ENCODE peak calls at places on chromosomes 12 and 14, in five cellular contexts. One of them, this sample, is unnamed.

GRCh38 chr14:99733551-99734405 is 49.7 kb downstream of the CYP46A1 start:
- DNase-seq in psoas muscle: peak
- DNase-seq in tibial nerve: no peak
- DNase-seq in bronchial epithelial cell: no peak
- DNase-seq in fibroblast of lung: no peak
- DNase-seq in this sample: no peak

GRCh38 chr12:24608637-24609285 is 340.1 kb downstream of the BCAT1 start:
- DNase-seq in tibial nerve: no peak
- DNase-seq in bronchial epithelial cell: no peak
- DNase-seq in psoas muscle: no peak
- DNase-seq in fibroblast of lung: no peak
- DNase-seq in this sample: no peak

GRCh38 chr12:130177615-130178014 is 15.4 kb downstream of the FZD10 start:
- DNase-seq in psoas muscle: no peak
- DNase-seq in fibroblast of lung: no peak
- DNase-seq in bronchial epithelial cell: no peak
- DNase-seq in tibial nerve: no peak
- DNase-seq in this sample: no peak

GRCh38 chr14:63286071-63286470 is 32.7 kb downstream of the GPHB5 start:
- DNase-seq in tibial nerve: no peak
- DNase-seq in bronchial epithelial cell: no peak
- DNase-seq in fibroblast of lung: no peak
- DNase-seq in psoas muscle: no peak
- DNase-seq in this sample: no peak

GRCh38 chr14:68564826-68565760 is 227.8 kb downstream of the ZFP36L1 start:
- DNase-seq in bronchial epithelial cell: no peak
- DNase-seq in psoas muscle: no peak
- DNase-seq in tibial nerve: no peak
- DNase-seq in fibroblast of lung: no peak
- DNase-seq in this sample: peak

GRCh38 chr12:54749191-54749818 is 101.1 kb upstream of the DCD start:
- DNase-seq in fibroblast of lung: peak
- DNase-seq in bronchial epithelial cell: peak
- DNase-seq in tibial nerve: peak
- DNase-seq in psoas muscle: no peak
- DNase-seq in this sample: peak

GRCh38 chr12:80648866-80649265 is 58.6 kb upstream of the MYF6 start:
- DNase-seq in fibroblast of lung: peak
- DNase-seq in bronchial epithelial cell: peak
- DNase-seq in psoas muscle: no peak
- DNase-seq in tibial nerve: no peak
- DNase-seq in this sample: peak

GRCh38 chr12:31736472-31736871 is 7.7 kb upstream of the AMN1 start:
- DNase-seq in psoas muscle: no peak
- DNase-seq in bronchial epithelial cell: peak
- DNase-seq in fibroblast of lung: peak
- DNase-seq in tibial nerve: no peak
- DNase-seq in this sample: peak

GRCh38 chr14:100955201-100955600 is 51.7 kb upstream of the RTL1 start:
- DNase-seq in psoas muscle: no peak
- DNase-seq in bronchial epithelial cell: peak
- DNase-seq in fibroblast of lung: peak
- DNase-seq in tibial nerve: no peak
- DNase-seq in this sample: no peak

GRCh38 chr12:14928946-14929345 is 9.4 kb downstream of the ERP27 start:
- DNase-seq in bronchial epithelial cell: peak
- DNase-seq in tibial nerve: no peak
- DNase-seq in fibroblast of lung: no peak
- DNase-seq in psoas muscle: no peak
- DNase-seq in this sample: peak

DNA sequence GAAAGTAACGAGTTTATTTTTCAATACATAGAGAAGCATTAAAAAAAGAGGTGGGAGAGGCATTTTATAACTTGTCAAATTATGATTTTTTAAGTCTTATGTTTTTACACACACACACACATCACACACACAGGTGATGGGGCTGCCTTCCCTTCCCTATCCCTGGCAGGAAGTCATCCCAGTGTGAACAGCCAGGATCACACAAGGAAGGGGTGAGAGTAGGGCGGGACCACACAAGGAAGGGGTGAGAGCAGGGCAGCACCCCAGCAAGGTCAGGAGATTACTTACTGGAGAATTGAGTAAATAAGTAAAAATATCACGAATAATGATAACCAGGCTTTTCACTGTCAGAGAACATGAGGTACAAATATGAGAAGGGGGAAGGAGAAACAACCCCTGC is 372.6 kb downstream of the SEC23A start:
- DNase-seq in psoas muscle: no peak
- DNase-seq in tibial nerve: no peak
- DNase-seq in bronchial epithelial cell: no peak
- DNase-seq in fibroblast of lung: no peak
- DNase-seq in this sample: no peak
- TF ChIP-seq CTCF in psoas muscle: no peak
- TF ChIP-seq CTCF in tibial nerve: no peak
- TF ChIP-seq CTCF in bronchial epithelial cell: no peak
- TF ChIP-seq CTCF in fibroblast of lung: no peak
- TF ChIP-seq CTCF in this sample: no peak

GRCh38 chr14:77582511-77582910 is 33.9 kb downstream of the SPTLC2 start:
- DNase-seq in tibial nerve: no peak
- DNase-seq in fibroblast of lung: no peak
- DNase-seq in psoas muscle: no peak
- DNase-seq in bronchial epithelial cell: no peak
- DNase-seq in this sample: no peak
- H3K4me3 ChIP-seq in tibial nerve: no peak
- H3K4me3 ChIP-seq in fibroblast of lung: no peak
- H3K4me3 ChIP-seq in psoas muscle: no peak
- H3K4me3 ChIP-seq in bronchial epithelial cell: no peak
- H3K4me3 ChIP-seq in this sample: no peak

GRCh38 chr12:119322324-119322723 is 12.2 kb upstream of the CCDC60 start:
- DNase-seq in bronchial epithelial cell: no peak
- DNase-seq in psoas muscle: no peak
- DNase-seq in fibroblast of lung: no peak
- DNase-seq in tibial nerve: no peak
- DNase-seq in this sample: no peak

GRCh38 chr12:119320678-119321077 is 13.9 kb upstream of the CCDC60 start:
- DNase-seq in tibial nerve: no peak
- DNase-seq in bronchial epithelial cell: no peak
- DNase-seq in psoas muscle: no peak
- DNase-seq in fibroblast of lung: no peak
- DNase-seq in this sample: no peak

GRCh38 chr12:119319638-119320037 is 14.9 kb upstream of the CCDC60 start:
- DNase-seq in tibial nerve: no peak
- DNase-seq in fibroblast of lung: no peak
- DNase-seq in psoas muscle: no peak
- DNase-seq in bronchial epithelial cell: no peak
- DNase-seq in this sample: no peak

GRCh38 chr12:119314290-119314689 is 20.2 kb upstream of the CCDC60 start:
- DNase-seq in psoas muscle: no peak
- DNase-seq in fibroblast of lung: no peak
- DNase-seq in bronchial epithelial cell: no peak
- DNase-seq in tibial nerve: no peak
- DNase-seq in this sample: no peak

GRCh38 chr12:119318811-119319210 is 15.7 kb upstream of the CCDC60 start:
- DNase-seq in psoas muscle: no peak
- DNase-seq in fibroblast of lung: no peak
- DNase-seq in tibial nerve: no peak
- DNase-seq in bronchial epithelial cell: no peak
- DNase-seq in this sample: no peak
- TF ChIP-seq CTCF in psoas muscle: no peak
- TF ChIP-seq CTCF in fibroblast of lung: no peak
- TF ChIP-seq CTCF in tibial nerve: no peak
- TF ChIP-seq CTCF in bronchial epithelial cell: no peak
- TF ChIP-seq CTCF in this sample: no peak

GRCh38 chr12:69406217-69406616 is 46.7 kb downstream of the YEATS4 start:
- DNase-seq in psoas muscle: no peak
- DNase-seq in bronchial epithelial cell: no peak
- DNase-seq in tibial nerve: no peak
- DNase-seq in fibroblast of lung: no peak
- DNase-seq in this sample: no peak
- H3K4me3 ChIP-seq in psoas muscle: no peak
- H3K4me3 ChIP-seq in bronchial epithelial cell: no peak
- H3K4me3 ChIP-seq in tibial nerve: no peak
- H3K4me3 ChIP-seq in fibroblast of lung: no peak
- H3K4me3 ChIP-seq in this sample: no peak

GRCh38 chr12:42099433-42099832 is 45.2 kb downstream of the GXYLT1 start:
- DNase-seq in tibial nerve: no peak
- DNase-seq in fibroblast of lung: no peak
- DNase-seq in bronchial epithelial cell: peak
- DNase-seq in psoas muscle: no peak
- DNase-seq in this sample: peak

GRCh38 chr12:42090899-42091298 is 53.8 kb downstream of the GXYLT1 start:
- DNase-seq in fibroblast of lung: peak
- DNase-seq in tibial nerve: no peak
- DNase-seq in bronchial epithelial cell: peak
- DNase-seq in psoas muscle: no peak
- DNase-seq in this sample: peak

GRCh38 chr12:42091769-42092168 is 52.9 kb downstream of the GXYLT1 start:
- DNase-seq in fibroblast of lung: no peak
- DNase-seq in bronchial epithelial cell: peak
- DNase-seq in tibial nerve: no peak
- DNase-seq in psoas muscle: no peak
- DNase-seq in this sample: peak

GRCh38 chr12:42097971-42098370 is 46.7 kb downstream of the GXYLT1 start:
- DNase-seq in psoas muscle: no peak
- DNase-seq in fibroblast of lung: no peak
- DNase-seq in tibial nerve: no peak
- DNase-seq in bronchial epithelial cell: no peak
- DNase-seq in this sample: no peak

DNA sequence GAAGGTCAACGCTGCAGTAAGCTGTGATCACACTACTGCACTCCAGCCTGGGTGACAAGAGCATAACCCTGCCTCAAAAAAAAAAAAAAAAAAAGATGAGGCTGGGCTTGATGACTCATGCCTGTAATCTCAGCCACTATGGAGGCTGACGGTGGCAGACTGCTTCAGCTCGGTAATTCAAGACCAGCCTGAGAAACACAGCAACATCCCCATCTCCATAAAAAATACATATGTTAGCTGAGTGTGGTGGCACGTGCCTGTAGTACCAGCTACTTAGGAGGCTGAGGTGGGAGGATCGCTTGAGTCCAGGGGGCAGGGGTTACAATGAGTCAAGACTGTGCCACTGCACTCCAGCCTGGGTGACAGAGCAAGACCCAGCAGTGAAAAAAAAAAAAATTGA is 50.4 kb downstream of the GXYLT1 start:
- DNase-seq in tibial nerve: no peak
- DNase-seq in bronchial epithelial cell: peak
- DNase-seq in fibroblast of lung: peak
- DNase-seq in psoas muscle: no peak
- DNase-seq in this sample: peak
- TF ChIP-seq CTCF in tibial nerve: no peak
- TF ChIP-seq CTCF in bronchial epithelial cell: no peak
- TF ChIP-seq CTCF in fibroblast of lung: no peak
- TF ChIP-seq CTCF in psoas muscle: no peak
- TF ChIP-seq CTCF in this sample: no peak

GRCh38 chr14:21093769-21094681 is 4.4 kb downstream of the ZNF219 start:
- DNase-seq in tibial nerve: no peak
- DNase-seq in psoas muscle: no peak
- DNase-seq in bronchial epithelial cell: no peak
- DNase-seq in fibroblast of lung: no peak
- DNase-seq in this sample: no peak
- H3K4me3 ChIP-seq in tibial nerve: no peak
- H3K4me3 ChIP-seq in psoas muscle: no peak
- H3K4me3 ChIP-seq in bronchial epithelial cell: no peak
- H3K4me3 ChIP-seq in fibroblast of lung: no peak
- H3K4me3 ChIP-seq in this sample: no peak

GRCh38 chr14:91357272-91357671 is 60.3 kb downstream of the CCDC88C start:
- DNase-seq in bronchial epithelial cell: no peak
- DNase-seq in fibroblast of lung: no peak
- DNase-seq in tibial nerve: no peak
- DNase-seq in psoas muscle: no peak
- DNase-seq in this sample: no peak

GRCh38 chr14:91352696-91353692 is 64.6 kb downstream of the CCDC88C start:
- DNase-seq in fibroblast of lung: no peak
- DNase-seq in psoas muscle: peak
- DNase-seq in bronchial epithelial cell: no peak
- DNase-seq in tibial nerve: no peak
- DNase-seq in this sample: no peak

GRCh38 chr14:91354221-91354916 is 63.3 kb downstream of the CCDC88C start:
- DNase-seq in tibial nerve: no peak
- DNase-seq in fibroblast of lung: no peak
- DNase-seq in bronchial epithelial cell: no peak
- DNase-seq in psoas muscle: peak
- DNase-seq in this sample: peak

GRCh38 chr14:91356218-91356763 is 61.3 kb downstream of the CCDC88C start:
- DNase-seq in bronchial epithelial cell: no peak
- DNase-seq in fibroblast of lung: no peak
- DNase-seq in psoas muscle: no peak
- DNase-seq in tibial nerve: no peak
- DNase-seq in this sample: no peak

DNA sequence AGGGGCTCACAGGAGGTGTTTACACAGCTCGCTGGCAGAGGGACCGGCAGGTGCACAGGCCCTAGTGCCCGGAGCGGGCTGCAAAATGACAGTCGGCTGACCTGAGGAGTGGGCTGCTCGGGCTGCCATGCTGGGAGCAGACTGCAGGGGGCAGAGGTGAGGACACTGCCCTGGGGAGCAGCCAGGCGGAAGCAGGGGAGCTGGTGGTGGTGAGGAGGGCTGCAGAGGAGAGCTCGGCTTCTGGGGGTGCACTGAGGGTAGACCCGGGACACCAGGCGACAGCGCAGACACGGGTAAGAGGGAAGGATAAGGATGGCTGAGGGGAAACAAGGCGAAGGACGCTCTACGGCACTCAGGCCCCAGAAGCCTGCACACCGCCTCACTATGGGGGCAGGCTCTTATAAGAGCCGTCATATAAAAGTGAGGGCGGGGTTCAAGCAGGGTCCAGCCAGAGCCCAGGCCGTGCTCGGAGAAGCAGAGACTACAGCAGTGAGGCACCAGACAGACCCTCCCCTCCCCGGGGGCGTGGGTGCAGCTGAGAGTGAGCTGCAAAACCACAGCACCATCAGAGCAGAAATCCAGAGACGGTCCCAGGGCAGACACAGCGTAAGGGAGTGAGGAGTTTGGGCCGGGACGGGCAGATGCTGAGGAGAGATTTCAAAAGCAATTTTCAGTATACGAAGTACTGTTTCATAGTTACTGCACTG is 62.5 kb downstream of the CCDC88C start:
- DNase-seq in tibial nerve: no peak
- DNase-seq in bronchial epithelial cell: no peak
- DNase-seq in fibroblast of lung: no peak
- DNase-seq in psoas muscle: no peak
- DNase-seq in this sample: no peak
- TF ChIP-seq CTCF in tibial nerve: peak
- TF ChIP-seq CTCF in bronchial epithelial cell: peak
- TF ChIP-seq CTCF in fibroblast of lung: no peak
- TF ChIP-seq CTCF in psoas muscle: no peak
- TF ChIP-seq CTCF in this sample: no peak

GRCh38 chr12:1529862-1530591 is 64.4 kb downstream of the FBXL14 start:
- DNase-seq in tibial nerve: no peak
- DNase-seq in bronchial epithelial cell: no peak
- DNase-seq in psoas muscle: no peak
- DNase-seq in fibroblast of lung: no peak
- DNase-seq in this sample: no peak
- H3K4me3 ChIP-seq in tibial nerve: peak
- H3K4me3 ChIP-seq in bronchial epithelial cell: peak
- H3K4me3 ChIP-seq in psoas muscle: peak
- H3K4me3 ChIP-seq in fibroblast of lung: peak
- H3K4me3 ChIP-seq in this sample: no peak

This sample was measured in epithelial cell of esophagus.